ENCODE peak calls at places on chromosomes 2 and 18, in eight cellular contexts. One of them, this sample, is unnamed.

GRCh38 chr2:230473378-230473777 is 57.4 kb downstream of the SP100 start:
- DNase-seq in Kasumi-1: no peak
- DNase-seq in H4: no peak
- DNase-seq in EL: peak; percentile 19
- DNase-seq in NAMALWA: no peak
- DNase-seq in heart right ventricle: no peak
- DNase-seq in IMR-90: no peak
- DNase-seq in NCI-H2081: no peak
- DNase-seq in this sample: no peak

GRCh38 chr2:233814063-233814435 is 35.9 kb downstream of the MROH2A start:
- DNase-seq in NCI-H2081: no peak
- DNase-seq in IMR-90: peak; percentile 5
- DNase-seq in heart right ventricle: no peak
- DNase-seq in Kasumi-1: no peak
- DNase-seq in NAMALWA: no peak
- DNase-seq in H4: no peak
- DNase-seq in EL: no peak
- DNase-seq in this sample: no peak

GRCh38 chr2:189485146-189485545 is 43.9 kb downstream of the WDR75 start:
- DNase-seq in EL: no peak
- DNase-seq in Kasumi-1: no peak
- DNase-seq in H4: no peak
- DNase-seq in IMR-90: no peak
- DNase-seq in NAMALWA: no peak
- DNase-seq in heart right ventricle: peak; percentile 13
- DNase-seq in NCI-H2081: no peak
- DNase-seq in this sample: peak; percentile 67

GRCh38 chr2:54041135-54041534 is 70.3 kb upstream of the PSME4 start:
- DNase-seq in EL: no peak
- DNase-seq in H4: no peak
- DNase-seq in NAMALWA: no peak
- DNase-seq in heart right ventricle: no peak
- DNase-seq in Kasumi-1: no peak
- DNase-seq in IMR-90: no peak
- DNase-seq in NCI-H2081: no peak
- DNase-seq in this sample: no peak

GRCh38 chr2:239732666-239733010 is 292.5 kb downstream of the NDUFA10 start:
- DNase-seq in EL: no peak
- DNase-seq in Kasumi-1: no peak
- DNase-seq in heart right ventricle: no peak
- DNase-seq in H4: no peak
- DNase-seq in IMR-90: no peak
- DNase-seq in NCI-H2081: no peak
- DNase-seq in NAMALWA: no peak
- DNase-seq in this sample: peak; percentile 2

GRCh38 chr2:12389354-12390045 is 327.2 kb upstream of the TRIB2 start:
- DNase-seq in EL: peak; percentile 7
- DNase-seq in NAMALWA: no peak
- DNase-seq in IMR-90: peak; percentile 23
- DNase-seq in H4: no peak
- DNase-seq in Kasumi-1: no peak
- DNase-seq in NCI-H2081: no peak
- DNase-seq in heart right ventricle: no peak
- DNase-seq in this sample: no peak

GRCh38 chr2:100703213-100703612 is 116.7 kb upstream of the NPAS2 start:
- DNase-seq in IMR-90: no peak
- DNase-seq in Kasumi-1: no peak
- DNase-seq in H4: no peak
- DNase-seq in heart right ventricle: no peak
- DNase-seq in NCI-H2081: no peak
- DNase-seq in NAMALWA: no peak
- DNase-seq in EL: peak; percentile 25
- DNase-seq in this sample: no peak

GRCh38 chr2:141728142-141728541 is 402.7 kb downstream of the LRP1B start:
- DNase-seq in IMR-90: no peak
- DNase-seq in EL: no peak
- DNase-seq in NCI-H2081: no peak
- DNase-seq in H4: no peak
- DNase-seq in heart right ventricle: no peak
- DNase-seq in NAMALWA: no peak
- DNase-seq in Kasumi-1: no peak
- DNase-seq in this sample: no peak

GRCh38 chr2:20235655-20236302 is 10.8 kb upstream of the SDC1 start:
- DNase-seq in H4: no peak
- DNase-seq in Kasumi-1: no peak
- DNase-seq in heart right ventricle: no peak
- DNase-seq in IMR-90: no peak
- DNase-seq in NAMALWA: no peak
- DNase-seq in NCI-H2081: no peak
- DNase-seq in EL: no peak
- DNase-seq in this sample: no peak

GRCh38 chr2:240458900-240459391 is 23.5 kb downstream of the GPC1 start:
- DNase-seq in IMR-90: no peak
- DNase-seq in Kasumi-1: no peak
- DNase-seq in EL: no peak
- DNase-seq in heart right ventricle: no peak
- DNase-seq in H4: no peak
- DNase-seq in NCI-H2081: no peak
- DNase-seq in NAMALWA: no peak
- DNase-seq in this sample: peak; percentile 11

GRCh38 chr2:27663160-27663462 is 303 bp downstream of the SUPT7L start:
- DNase-seq in NAMALWA: no peak
- DNase-seq in H4: no peak
- DNase-seq in heart right ventricle: no peak
- DNase-seq in Kasumi-1: peak; percentile 78
- DNase-seq in EL: no peak
- DNase-seq in IMR-90: no peak
- DNase-seq in NCI-H2081: no peak
- DNase-seq in this sample: peak; percentile 78

GRCh38 chr2:132583666-132584360 is 86.2 kb downstream of the LYPD1 start:
- DNase-seq in Kasumi-1: no peak
- DNase-seq in heart right ventricle: no peak
- DNase-seq in IMR-90: no peak
- DNase-seq in H4: no peak
- DNase-seq in NAMALWA: no peak
- DNase-seq in NCI-H2081: no peak
- DNase-seq in EL: no peak
- DNase-seq in this sample: no peak

GRCh38 chr2:215171151-215171550 is 32.7 kb upstream of the ABCA12 start:
- DNase-seq in NAMALWA: peak; percentile 26
- DNase-seq in H4: peak; percentile 50
- DNase-seq in IMR-90: no peak
- DNase-seq in EL: peak; percentile 66
- DNase-seq in heart right ventricle: no peak
- DNase-seq in NCI-H2081: no peak
- DNase-seq in Kasumi-1: no peak
- DNase-seq in this sample: no peak

GRCh38 chr2:175393851-175394250 is 212.3 kb upstream of the ATP5MC3 start:
- DNase-seq in NCI-H2081: no peak
- DNase-seq in H4: no peak
- DNase-seq in Kasumi-1: no peak
- DNase-seq in NAMALWA: no peak
- DNase-seq in EL: no peak
- DNase-seq in IMR-90: no peak
- DNase-seq in heart right ventricle: no peak
- DNase-seq in this sample: no peak

GRCh38 chr2:239913632-239914417 is 111.3 kb downstream of the NDUFA10 start:
- DNase-seq in heart right ventricle: peak; percentile 3
- DNase-seq in NCI-H2081: no peak
- DNase-seq in EL: no peak
- DNase-seq in Kasumi-1: no peak
- DNase-seq in IMR-90: no peak
- DNase-seq in NAMALWA: no peak
- DNase-seq in H4: no peak
- DNase-seq in this sample: no peak

GRCh38 chr2:65277791-65278449 is 50.3 kb downstream of the ACTR2 start:
- DNase-seq in EL: no peak
- DNase-seq in NAMALWA: no peak
- DNase-seq in heart right ventricle: peak; percentile 29
- DNase-seq in H4: no peak
- DNase-seq in IMR-90: peak; percentile 64
- DNase-seq in NCI-H2081: no peak
- DNase-seq in Kasumi-1: no peak
- DNase-seq in this sample: no peak

GRCh38 chr2:157466764-157467163 is 22.9 kb upstream of the CYTIP start:
- DNase-seq in EL: no peak
- DNase-seq in IMR-90: no peak
- DNase-seq in Kasumi-1: no peak
- DNase-seq in NCI-H2081: no peak
- DNase-seq in NAMALWA: no peak
- DNase-seq in H4: no peak
- DNase-seq in heart right ventricle: no peak
- DNase-seq in this sample: no peak

GRCh38 chr18:46334200-46334553 is 230.0 kb downstream of the HAUS1 start:
- DNase-seq in Kasumi-1: no peak
- DNase-seq in NCI-H2081: no peak
- DNase-seq in H4: no peak
- DNase-seq in EL: no peak
- DNase-seq in NAMALWA: no peak
- DNase-seq in IMR-90: no peak
- DNase-seq in heart right ventricle: no peak
- DNase-seq in this sample: no peak

GRCh38 chr2:120029672-120030640 is 17.1 kb downstream of the EPB41L5 start:
- DNase-seq in IMR-90: no peak
- DNase-seq in Kasumi-1: no peak
- DNase-seq in EL: no peak
- DNase-seq in NAMALWA: no peak
- DNase-seq in H4: no peak
- DNase-seq in heart right ventricle: no peak
- DNase-seq in NCI-H2081: no peak
- DNase-seq in this sample: no peak

GRCh38 chr18:9433616-9434239 is 41.6 kb upstream of the RALBP1 start:
- DNase-seq in IMR-90: peak; percentile 10
- DNase-seq in NAMALWA: no peak
- DNase-seq in H4: no peak
- DNase-seq in EL: no peak
- DNase-seq in NCI-H2081: no peak
- DNase-seq in Kasumi-1: peak; percentile 86
- DNase-seq in heart right ventricle: no peak
- DNase-seq in this sample: no peak

GRCh38 chr18:69895081-69896047 is 52.3 kb downstream of the CD226 start:
- DNase-seq in NAMALWA: no peak
- DNase-seq in heart right ventricle: no peak
- DNase-seq in EL: no peak
- DNase-seq in IMR-90: no peak
- DNase-seq in Kasumi-1: no peak
- DNase-seq in H4: no peak
- DNase-seq in NCI-H2081: no peak
- DNase-seq in this sample: no peak

GRCh38 chr2:96876036-96876810 is 6.3 kb upstream of the SEMA4C start:
- DNase-seq in EL: no peak
- DNase-seq in H4: peak; percentile 61
- DNase-seq in IMR-90: peak; percentile 62
- DNase-seq in heart right ventricle: no peak
- DNase-seq in Kasumi-1: peak; percentile 18
- DNase-seq in NCI-H2081: no peak
- DNase-seq in NAMALWA: no peak
- DNase-seq in this sample: no peak

GRCh38 chr18:63198868-63199742 is 120.5 kb downstream of the BCL2 start:
- DNase-seq in H4: no peak
- DNase-seq in NAMALWA: no peak
- DNase-seq in Kasumi-1: no peak
- DNase-seq in NCI-H2081: no peak
- DNase-seq in EL: no peak
- DNase-seq in IMR-90: no peak
- DNase-seq in heart right ventricle: no peak
- DNase-seq in this sample: no peak

This sample was measured in gastrocnemius medialis.